ENCODE peak calls at places on chromosomes 4 and X, in seven cellular contexts. L is NCI-H524; E is ascending aorta; F is stromal cell of bone marrow; K is NCI-H748 treated with DMSO at 0.1 percent for 48 hours; Y is aorta; A is activated CD4-positive, alpha-beta T cell treated with anti-CD3 and anti-CD28 coated beads, Interleukin-2, amount 10 ng/mL, durations not matched to agents 7 days and 5 days. H is an unnamed sample.

GRCh38 chrX:115582871-115583729 is 22.1 kb downstream of the PLS3 start:
- DNase-seq in E (no peak), L (peak; percentile 74), A (no peak), Y (no peak), K (no peak), F (no peak), H (no peak)

GRCh38 chrX:47497274-47497673 is 14.3 kb upstream of the ZNF41 start:
- DNase-seq in A (no peak), Y (no peak), L (peak; percentile 32), K (no peak), E (no peak), F (no peak), H (no peak)

GRCh38 chr4:10098770-10099139 is 17.8 kb downstream of the WDR1 start:
- DNase-seq in F (no peak), L (no peak), A (no peak), E (no peak), Y (no peak), K (no peak), H (no peak)

GRCh38 chr4:105280338-105280809 is 133.7 kb downstream of the TET2 start:
- DNase-seq in A (no peak), F (peak; percentile 95), Y (no peak), L (no peak), E (no peak), K (no peak), H (no peak)

GRCh38 chrX:51766546-51766945 is 23.3 kb downstream of the GSPT2 start:
- DNase-seq in L (no peak), K (no peak), F (no peak), A (no peak), Y (no peak), E (no peak), H (no peak)

GRCh38 chrX:39718951-39719350 is 378.8 kb downstream of the BCOR start:
- DNase-seq in E (peak; percentile 15), L (no peak), F (no peak), A (no peak), K (no peak), Y (no peak), H (no peak)

GRCh38 chr4:100106982-100107381 is 83.3 kb downstream of the DDIT4L start:
- DNase-seq in F (no peak), L (no peak), E (no peak), A (peak; percentile 67), Y (no peak), K (no peak), H (no peak)

GRCh38 chr4:8728536-8729407 is 136.2 kb downstream of the CPZ start:
- DNase-seq in K (no peak), F (no peak), E (peak; percentile 52), L (no peak), Y (no peak), A (no peak), H (no peak)

GRCh38 chr4:90184560-90184959 is 57.4 kb downstream of the CCSER1 start:
- DNase-seq in E (no peak), K (no peak), Y (no peak), A (no peak), L (no peak), F (no peak), H (no peak)

GRCh38 chrX:154834562-154834961 is at the start of gene SMIM9:
- DNase-seq in E (no peak), Y (no peak), A (no peak), F (no peak), L (no peak), K (no peak), H (no peak)

GRCh38 chrX:18981124-18981807 is 2.6 kb downstream of the PHKA2 start:
- DNase-seq in K (no peak), Y (no peak), F (no peak), L (no peak), A (no peak), E (no peak), H (no peak)

GRCh38 chr4:158176108-158176507 is 3.3 kb upstream of the GASK1B start:
- DNase-seq in E (peak; percentile 81), Y (peak; percentile 64), L (no peak), A (no peak), K (no peak), F (no peak), H (no peak)

GRCh38 chr4:119041951-119042560 is 93.6 kb upstream of the MYOZ2 start:
- DNase-seq in L (peak; percentile 53), K (peak; percentile 30), A (peak; percentile 73), Y (peak; percentile 50), F (peak; percentile 70), E (peak; percentile 80), H (no peak)

GRCh38 chr4:182454440-182455013 is 211.3 kb downstream of the TENM3 start:
- DNase-seq in E (no peak), L (no peak), F (peak; percentile 22), Y (no peak), A (no peak), K (no peak), H (no peak)

GRCh38 chr4:154822775-154823174 is 41.7 kb downstream of the RBM46 start:
- DNase-seq in K (no peak), F (peak; percentile 45), Y (no peak), L (no peak), A (no peak), E (no peak), H (no peak)

GRCh38 chr4:112327950-112328349 is 30.8 kb downstream of the ALPK1 start:
- DNase-seq in F (peak; percentile 43), A (peak; percentile 20), K (peak; percentile 51), Y (no peak), E (no peak), L (peak; percentile 58), H (no peak)

GRCh38 chr4:7637139-7637538 is 202.4 kb upstream of the PSAPL1 start:
- DNase-seq in E (no peak), A (no peak), Y (no peak), L (no peak), F (no peak), K (no peak), H (no peak)

GRCh38 chr4:122542411-122543236 is 78.2 kb downstream of the IL21 start:
- DNase-seq in L (no peak), A (no peak), E (no peak), K (no peak), Y (no peak), F (peak; percentile 50), H (no peak)

GRCh38 chrX:48937065-48937907 is 18.5 kb upstream of the PIM2 start:
- DNase-seq in A (peak; percentile 92), F (no peak), Y (peak; percentile 79), K (no peak), L (no peak), E (peak; percentile 72), H (no peak)

GRCh38 chr4:61185288-61185687 is 14.8 kb upstream of the ADGRL3 start:
- DNase-seq in Y (no peak), F (no peak), A (no peak), K (no peak), L (no peak), E (no peak), H (no peak)

GRCh38 chrX:77977518-77977917 is 8.1 kb upstream of the PGAM4 start:
- DNase-seq in Y (no peak), E (no peak), K (no peak), F (no peak), A (no peak), L (no peak), H (no peak)

GRCh38 chr4:86670739-86671138 is 76.6 kb downstream of the PTPN13 start:
- DNase-seq in E (no peak), L (no peak), F (peak; percentile 55), K (no peak), Y (no peak), A (no peak), H (no peak)

GRCh38 chrX:136880003-136880451 is 498 bp downstream of the RBMX start:
- DNase-seq in L (peak; percentile 55), A (peak; percentile 34), E (peak; percentile 68), K (peak; percentile 9), F (no peak), Y (no peak), H (no peak)

GRCh38 chr4:6962211-6963041 is 52.8 kb downstream of the TBC1D14 start:
- DNase-seq in F (no peak), E (peak; percentile 52), Y (no peak), L (peak; percentile 67), K (peak; percentile 24), A (no peak), H (peak; percentile 8)

GRCh38 chr4:83010111-83010521 is 507 bp downstream of the LIN54 start:
- DNase-seq in L (peak; percentile 21), Y (no peak), A (peak; percentile 37), F (no peak), K (no peak), E (no peak), H (no peak)

GRCh38 chr4:42397635-42398447 is 553 bp downstream of the SHISA3 start:
- DNase-seq in A (peak; percentile 15), K (no peak), E (no peak), L (peak; percentile 70), F (no peak), Y (peak; percentile 50), H (no peak)

GRCh38 chrX:133364201-133364600 is 51.1 kb downstream of the GPC4 start:
- DNase-seq in E (no peak), A (no peak), K (no peak), F (no peak), L (no peak), Y (no peak), H (no peak)

GRCh38 chr4:40811886-40812857 is 62.4 kb downstream of the NSUN7 start:
- DNase-seq in E (no peak), Y (no peak), K (no peak), F (no peak), A (no peak), L (no peak), H (no peak)

GRCh38 chr4:122879001-122879400 is 43.4 kb downstream of the NUDT6 start:
- DNase-seq in Y (no peak), K (no peak), A (no peak), L (no peak), E (no peak), F (no peak), H (no peak)

GRCh38 chr4:18422685-18423084 is 401.1 kb upstream of the LCORL start:
- DNase-seq in Y (no peak), K (no peak), F (no peak), E (no peak), L (peak; percentile 14), A (no peak), H (no peak)

H was measured in NCI-H2107.